ENCODE peak calls at places on chromosomes 6 and 20, in ten cellular contexts. R, P, B, W, I, Y, U, M, Z and F are unnamed samples.
A peak's percentile ranks its signal among the peaks of the same experiment; 100 is the strongest.

GRCh38 chr6:137793805-137794508 is 73.1 kb upstream of the TNFAIP3 start:
- DNase-seq in U (no peak), P (no peak), Z (no peak), W (no peak), M (no peak), R (no peak), Y (no peak), B (no peak), I (no peak), F (no peak)

GRCh38 chr20:39328347-39328746 is 366.2 kb downstream of the DHX35 start:
- DNase-seq in P (no peak), I (no peak), B (no peak), Z (no peak), M (no peak), W (no peak), Y (no peak), R (no peak), U (no peak), F (no peak)

GRCh38 chr6:39083111-39083702 is 31.8 kb downstream of the SAYSD1 start:
- DNase-seq in Z (no peak), Y (no peak), R (no peak), U (no peak), I (no peak), W (no peak), B (peak; percentile 28), P (no peak), M (no peak), F (no peak)

GRCh38 chr6:73648166-73648565 is 5.6 kb downstream of the SLC17A5 start:
- DNase-seq in Z (no peak), Y (peak; percentile 48), R (peak; percentile 74), P (no peak), I (no peak), U (no peak), B (no peak), W (no peak), M (no peak), F (peak; percentile 26)

GRCh38 chr20:46699651-46700359 is 9.6 kb upstream of the SLC2A10 start:
- DNase-seq in R (peak; percentile 58), W (peak; percentile 37), I (peak; percentile 40), P (no peak), Y (peak; percentile 57), B (no peak), Z (no peak), U (peak; percentile 46), M (peak; percentile 50), F (peak; percentile 66)

GRCh38 chr20:49969946-49970345 is 12.8 kb upstream of the SNAI1 start:
- DNase-seq in Y (no peak), R (no peak), P (no peak), M (no peak), Z (no peak), W (peak; percentile 92), U (no peak), I (peak; percentile 47), B (peak; percentile 47), F (no peak)

GRCh38 chr6:84912472-84913143 is 148.2 kb upstream of the TBX18 start:
- DNase-seq in M (no peak), B (peak; percentile 18), R (no peak), I (no peak), W (no peak), U (no peak), Y (no peak), P (no peak), Z (no peak), F (no peak)

GRCh38 chr20:53423587-53424146 is 170.0 kb downstream of the ZNF217 start:
- DNase-seq in Y (no peak), I (no peak), U (no peak), Z (no peak), M (no peak), P (no peak), R (no peak), W (no peak), B (no peak), F (no peak)

GRCh38 chr6:25342784-25343183 is 63.6 kb downstream of the CARMIL1 start:
- DNase-seq in R (peak; percentile 54), I (peak; percentile 28), Y (peak; percentile 62), Z (no peak), M (no peak), B (no peak), W (no peak), P (no peak), U (no peak), F (no peak)

GRCh38 chr6:131400054-131400781 is 172.8 kb upstream of the ARG1 start:
- DNase-seq in B (no peak), R (peak; percentile 93), Y (peak; percentile 90), I (no peak), U (no peak), Z (no peak), M (no peak), P (no peak), W (peak; percentile 56), F (peak; percentile 21)

GRCh38 chr6:6712258-6712978 is 123.9 kb downstream of the LY86 start:
- DNase-seq in Z (no peak), I (peak; percentile 76), M (no peak), U (peak; percentile 69), Y (peak; percentile 64), R (peak; percentile 96), B (peak; percentile 73), W (peak; percentile 96), P (no peak), F (peak; percentile 83)

GRCh38 chr6:16038938-16039337 is 89.9 kb upstream of the MYLIP start:
- DNase-seq in U (no peak), I (no peak), B (no peak), P (no peak), Z (no peak), R (no peak), Y (no peak), W (no peak), M (no peak), F (no peak)

GRCh38 chr20:37297066-37297736 is 7.7 kb downstream of the MANBAL start:
- DNase-seq in Y (peak; percentile 99), W (no peak), B (no peak), Z (no peak), I (no peak), R (peak; percentile 88), M (no peak), P (no peak), U (no peak), F (no peak)

GRCh38 chr6:43953794-43954310 is 173.4 kb downstream of the MRPL14 start:
- DNase-seq in U (no peak), I (peak; percentile 41), P (no peak), Z (peak; percentile 4), M (peak; percentile 53), R (peak; percentile 30), B (peak; percentile 35), Y (no peak), W (no peak), F (peak; percentile 57)

GRCh38 chr6:150143521-150144293 is 863 bp downstream of the PPP1R14C start:
- DNase-seq in I (no peak), R (no peak), B (no peak), P (no peak), W (no peak), Y (no peak), Z (no peak), U (no peak), M (peak; percentile 60), F (no peak)

GRCh38 chr6:118335325-118335724 is 212.8 kb upstream of the PLN start:
- DNase-seq in W (no peak), P (no peak), B (no peak), R (no peak), U (no peak), M (no peak), Z (no peak), I (no peak), Y (no peak), F (no peak)

GRCh38 chr20:25052255-25053206 is 5.4 kb downstream of the ACSS1 start:
- DNase-seq in W (peak; percentile 26), I (no peak), M (no peak), U (no peak), P (no peak), B (no peak), Z (no peak), Y (peak; percentile 76), R (no peak), F (no peak)

GRCh38 chr6:74964871-74965441 is 240.9 kb downstream of the COL12A1 start:
- DNase-seq in Z (no peak), R (no peak), B (no peak), P (no peak), U (no peak), M (no peak), W (no peak), I (no peak), Y (no peak), F (no peak)

GRCh38 chr20:13261460-13262301 is 40.6 kb downstream of the ISM1 start:
- DNase-seq in B (peak; percentile 80), W (no peak), Z (peak; percentile 62), U (peak; percentile 41), I (peak; percentile 63), Y (peak; percentile 55), R (peak; percentile 59), P (peak; percentile 53), M (peak; percentile 75), F (peak; percentile 86)

GRCh38 chr20:12371955-12372354 is 454.3 kb downstream of the BTBD3 start:
- DNase-seq in I (no peak), R (no peak), M (no peak), Y (no peak), B (no peak), W (no peak), P (no peak), Z (no peak), U (no peak), F (no peak)